ENCODE peak calls at places on chromosomes 1 and 21, in ten cellular contexts. T is GM12864; L is body of pancreas; G is testis; D is left ventricle myocardium inferior; N is epithelial cell of esophagus; F is cardiac fibroblast; Z is CD8-positive, alpha-beta memory T cell; W is dorsolateral prefrontal cortex; S is AG04449. P is an unnamed sample.
A peak's percentile ranks its signal among the peaks of the same experiment; 100 is the strongest.

GRCh38 chr21:20641251-20641650 is 357.0 kb upstream of the NCAM2 start:
- DNase-seq in T (no peak), L (no peak), G (no peak), D (no peak), N (no peak), F (no peak), Z (no peak), W (no peak), S (no peak), P (no peak)

GRCh38 chr1:209879539-209879938 is 51.8 kb downstream of the UTP25 start:
- DNase-seq in T (no peak), L (no peak), G (no peak), D (no peak), N (peak; percentile 71), F (peak; percentile 81), Z (no peak), W (peak; percentile 76), S (no peak), P (no peak)

GRCh38 chr21:42403611-42404231 is at the start of gene UBASH3A:
- DNase-seq in T (no peak), L (no peak), G (no peak), D (no peak), N (no peak), F (no peak), Z (peak; percentile 78), W (no peak), S (no peak), P (peak; percentile 92)

GRCh38 chr1:63929106-63929478 is 155.3 kb downstream of the ROR1 start:
- DNase-seq in T (no peak), L (no peak), G (no peak), D (no peak), N (no peak), F (peak; percentile 46), Z (no peak), W (no peak), S (no peak), P (no peak)

GRCh38 chr1:85582687-85583354 is 2.3 kb downstream of the CCN1 start:
- DNase-seq in T (no peak), L (no peak), G (no peak), D (no peak), N (peak; percentile 68), F (peak; percentile 76), Z (no peak), W (no peak), S (no peak), P (no peak)

GRCh38 chr1:51168946-51169345 is 66.9 kb downstream of the C1orf185 start:
- DNase-seq in T (no peak), L (no peak), G (no peak), D (no peak), N (no peak), F (no peak), Z (no peak), W (no peak), S (no peak), P (no peak)

GRCh38 chr1:62180649-62181048 is 14.0 kb upstream of the L1TD1 start:
- DNase-seq in T (no peak), L (no peak), G (no peak), D (no peak), N (peak; percentile 81), F (no peak), Z (no peak), W (no peak), S (no peak), P (no peak)

GRCh38 chr1:33228935-33229487 is 27.3 kb upstream of the ZNF362 start:
- DNase-seq in T (no peak), L (peak; percentile 24), G (peak; percentile 53), D (no peak), N (peak; percentile 89), F (peak; percentile 92), Z (no peak), W (peak; percentile 69), S (peak; percentile 80), P (no peak)

GRCh38 chr1:236044346-236044745 is 20.5 kb downstream of the NID1 start:
- DNase-seq in T (no peak), L (no peak), G (no peak), D (no peak), N (no peak), F (no peak), Z (no peak), W (no peak), S (no peak), P (no peak)

GRCh38 chr1:230083746-230084407 is 16.8 kb downstream of the GALNT2 start:
- DNase-seq in T (no peak), L (no peak), G (no peak), D (no peak), N (no peak), F (no peak), Z (no peak), W (no peak), S (no peak), P (no peak)

GRCh38 chr21:32666258-32666657 is 54.1 kb upstream of the CFAP298 start:
- DNase-seq in T (no peak), L (no peak), G (no peak), D (no peak), N (no peak), F (no peak), Z (no peak), W (no peak), S (no peak), P (no peak)

GRCh38 chr1:93437976-93438605 is 9.8 kb upstream of the FNBP1L start:
- DNase-seq in T (peak; percentile 15), L (no peak), G (no peak), D (no peak), N (peak; percentile 63), F (peak; percentile 80), Z (peak; percentile 11), W (no peak), S (no peak), P (peak; percentile 55)

GRCh38 chr1:106659490-106660244 is 396.8 kb upstream of the PRMT6 start:
- DNase-seq in T (no peak), L (no peak), G (no peak), D (no peak), N (peak; percentile 92), F (no peak), Z (no peak), W (no peak), S (no peak), P (no peak)

GRCh38 chr1:193609592-193609991 is 423.2 kb upstream of the B3GALT2 start:
- DNase-seq in T (no peak), L (no peak), G (no peak), D (no peak), N (no peak), F (no peak), Z (no peak), W (no peak), S (no peak), P (no peak)

GRCh38 chr1:93581917-93582850 is 99.5 kb downstream of the BCAR3 start:
- DNase-seq in T (no peak), L (no peak), G (no peak), D (no peak), N (no peak), F (no peak), Z (no peak), W (no peak), S (no peak), P (no peak)

GRCh38 chr1:63463248-63463647 is 59.8 kb downstream of the ITGB3BP start:
- DNase-seq in T (no peak), L (no peak), G (no peak), D (no peak), N (peak; percentile 87), F (peak; percentile 93), Z (no peak), W (no peak), S (no peak), P (no peak)

GRCh38 chr1:48718116-48718630 is 58.5 kb downstream of the BEND5 start:
- DNase-seq in T (no peak), L (no peak), G (no peak), D (no peak), N (no peak), F (no peak), Z (no peak), W (no peak), S (no peak), P (no peak)

GRCh38 chr1:2372551-2373490 is 18.5 kb downstream of the MORN1 start:
- DNase-seq in T (no peak), L (peak; percentile 10), G (no peak), D (peak; percentile 9), N (peak; percentile 34), F (no peak), Z (no peak), W (no peak), S (no peak), P (no peak)
- H3K4me3 ChIP-seq in T (no peak overlapping the region), L (no peak overlapping the region), G (no peak overlapping the region), D (no peak overlapping the region), N (no peak overlapping the region), F (no peak overlapping the region), Z (no peak overlapping the region), W (no peak overlapping the region), S (no peak overlapping the region), P (no peak overlapping the region)

GRCh38 chr1:177953549-177953948 is 16.3 kb downstream of the SEC16B start:
- DNase-seq in T (no peak), L (no peak), G (no peak), D (no peak), N (no peak), F (no peak), Z (no peak), W (no peak), S (no peak), P (no peak)

GRCh38 chr1:177948336-177948972 is 21.4 kb downstream of the SEC16B start:
- DNase-seq in T (no peak), L (peak; percentile 61), G (peak; percentile 71), D (peak; percentile 31), N (peak; percentile 67), F (peak; percentile 81), Z (no peak), W (peak; percentile 50), S (no peak), P (peak; percentile 56)

GRCh38 chr1:177954076-177954475 is 15.8 kb downstream of the SEC16B start:
- DNase-seq in T (no peak), L (no peak), G (no peak), D (no peak), N (no peak), F (no peak), Z (no peak), W (no peak), S (no peak), P (no peak)

GRCh38 chr1:177950506-177950905 is 19.4 kb downstream of the SEC16B start:
- DNase-seq in T (no peak), L (no peak), G (no peak), D (no peak), N (no peak), F (peak; percentile 22), Z (no peak), W (no peak), S (no peak), P (no peak)

GRCh38 chr1:177952249-177952648 is 17.6 kb downstream of the SEC16B start:
- DNase-seq in T (no peak), L (no peak), G (no peak), D (no peak), N (no peak), F (no peak), Z (no peak), W (no peak), S (no peak), P (no peak)
- H3K4me3 ChIP-seq in T (no peak overlapping the region), L (no peak overlapping the region), G (no peak overlapping the region), D (no peak overlapping the region), N (no peak overlapping the region), F (no peak overlapping the region), Z (no peak overlapping the region), W (no peak overlapping the region), S (no peak overlapping the region), P (no peak overlapping the region)

GRCh38 chr1:100131623-100132022 is 1.1 kb downstream of the SASS6 start:
- DNase-seq in T (no peak), L (no peak), G (no peak), D (no peak), N (no peak), F (no peak), Z (no peak), W (no peak), S (no peak), P (no peak)
- H3K4me3 ChIP-seq in T (peak overlapping the region; percentile 89), L (no peak overlapping the region), G (peak overlapping the region; percentile 86), D (peak overlapping the region; percentile 86), N (peak overlapping the region; percentile 86), F (no peak overlapping the region), Z (peak overlapping the region; percentile 98), W (no peak overlapping the region), S (peak overlapping the region; percentile 96), P (peak overlapping the region; percentile 98)

GRCh38 chr1:197744979-197745378 is 30.3 kb downstream of the DENND1B start:
- DNase-seq in T (no peak), L (no peak), G (no peak), D (no peak), N (no peak), F (no peak), Z (no peak), W (no peak), S (no peak), P (no peak)
- H3K4me3 ChIP-seq in T (no peak overlapping the region), L (no peak overlapping the region), G (no peak overlapping the region), D (no peak overlapping the region), N (no peak overlapping the region), F (no peak overlapping the region), Z (no peak overlapping the region), W (no peak overlapping the region), S (no peak overlapping the region), P (no peak overlapping the region)